ENCODE peak calls at places on chromosomes 4 and X, in six cellular contexts. D is CD8-positive, alpha-beta memory T cell; Q is Peyer's patch; Y is breast epithelium; P is brain microvascular endothelial cell; N is tibial nerve. W is an unnamed sample.

GRCh38 chr4:183276106-183276505 is 44.0 kb downstream of the CLDN22 start:
- DNase-seq in Q (no peak), P (no peak), Y (no peak), N (no peak), D (no peak), W (no peak)

GRCh38 chrX:662126-662525 is 31.5 kb downstream of the SHOX start:
- DNase-seq in N (peak; percentile 1), Q (no peak), D (no peak), Y (no peak), P (no peak), W (no peak)

GRCh38 chrX:7462110-7462509 is 314.2 kb upstream of the PUDP start:
- DNase-seq in Q (no peak), Y (no peak), D (no peak), P (no peak), N (no peak), W (no peak)

GRCh38 chr4:8515316-8516060 is 64.7 kb upstream of the GPR78 start:
- DNase-seq in P (peak; percentile 46), Q (no peak), D (no peak), Y (no peak), N (no peak), W (no peak)

GRCh38 chr4:36053931-36054330 is 190.4 kb downstream of the ARAP2 start:
- DNase-seq in P (no peak), D (no peak), N (no peak), Q (no peak), Y (no peak), W (no peak)

GRCh38 chr4:149164282-149164681 is 651.4 kb downstream of the IQCM start:
- DNase-seq in N (no peak), Y (no peak), Q (no peak), D (no peak), P (peak; percentile 83), W (no peak)

GRCh38 chrX:10173331-10173900 is 16.6 kb downstream of the CLCN4 start:
- DNase-seq in Q (no peak), N (no peak), D (no peak), P (peak; percentile 95), Y (peak; percentile 86), W (no peak)

GRCh38 chr4:80143305-80143679 is 54.0 kb upstream of the PRDM8 start:
- DNase-seq in N (no peak), D (no peak), Y (no peak), Q (no peak), P (no peak), W (no peak)

GRCh38 chr4:80171251-80171650 is 26.1 kb upstream of the PRDM8 start:
- DNase-seq in D (no peak), P (no peak), Y (no peak), N (no peak), Q (no peak), W (no peak)

GRCh38 chr4:87506974-87507701 is 22.0 kb downstream of the SPARCL1 start:
- DNase-seq in N (no peak), P (peak; percentile 27), Y (no peak), D (no peak), Q (no peak), W (no peak)

GRCh38 chrX:37578045-37578444 is 6.6 kb downstream of the LANCL3 start:
- DNase-seq in P (no peak), D (no peak), Y (no peak), N (no peak), Q (no peak), W (no peak)

GRCh38 chr4:1244081-1244977 is 4.6 kb downstream of the CTBP1 start:
- DNase-seq in N (peak; percentile 1), P (no peak), Y (no peak), Q (peak; percentile 62), D (no peak), W (peak; percentile 44)

GRCh38 chr4:134024251-134024650 is 177.3 kb downstream of the PABPC4L start:
- DNase-seq in D (no peak), Y (no peak), N (no peak), Q (no peak), P (no peak), W (no peak)

GRCh38 chrX:40012800-40013682 is 84.7 kb downstream of the BCOR start:
- DNase-seq in N (peak; percentile 51), Q (peak; percentile 87), P (peak; percentile 22), D (no peak), Y (peak; percentile 46), W (peak; percentile 70)

DNA sequence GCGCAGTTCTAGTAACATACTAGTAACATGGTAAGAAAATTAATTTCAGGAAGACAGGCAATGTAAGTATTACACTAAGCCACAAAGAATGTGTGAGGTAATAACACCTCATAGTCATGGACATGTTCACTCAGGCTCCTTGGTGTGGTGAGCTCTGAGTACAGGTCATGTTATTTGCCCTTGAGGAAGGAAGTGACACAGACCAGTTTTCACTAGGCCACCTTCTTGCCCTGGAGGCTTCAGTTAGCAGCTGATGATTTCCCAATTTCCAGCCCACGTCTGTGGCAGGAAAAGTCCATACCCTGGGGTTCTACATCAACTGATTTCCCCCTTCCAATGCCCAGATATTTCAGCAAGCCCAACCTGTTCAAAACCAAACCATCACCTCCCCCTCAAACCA is 6.7 kb downstream of the APOO start:
- DNase-seq in D (no peak), Y (peak; percentile 60), P (peak; percentile 47), Q (no peak), N (no peak), W (no peak)
- H3K27ac ChIP-seq in D (no peak overlapping the region), Y (peak overlapping the region; percentile 39), P (peak overlapping the region; percentile 44), Q (peak overlapping the region; percentile 58), N (peak overlapping the region; percentile 68), W (peak overlapping the region; percentile 81)

GRCh38 chr4:170671171-170671570 is 581.4 kb upstream of the AADAT start:
- DNase-seq in Q (no peak), P (no peak), Y (no peak), N (no peak), D (no peak), W (no peak)

GRCh38 chr4:170672571-170672970 is 582.8 kb upstream of the AADAT start:
- DNase-seq in Y (no peak), P (peak; percentile 51), D (no peak), Q (no peak), N (no peak), W (no peak)

GRCh38 chr4:170675568-170676262 is 586.0 kb upstream of the AADAT start:
- DNase-seq in Q (no peak), N (no peak), Y (no peak), D (no peak), P (peak; percentile 34), W (no peak)

DNA sequence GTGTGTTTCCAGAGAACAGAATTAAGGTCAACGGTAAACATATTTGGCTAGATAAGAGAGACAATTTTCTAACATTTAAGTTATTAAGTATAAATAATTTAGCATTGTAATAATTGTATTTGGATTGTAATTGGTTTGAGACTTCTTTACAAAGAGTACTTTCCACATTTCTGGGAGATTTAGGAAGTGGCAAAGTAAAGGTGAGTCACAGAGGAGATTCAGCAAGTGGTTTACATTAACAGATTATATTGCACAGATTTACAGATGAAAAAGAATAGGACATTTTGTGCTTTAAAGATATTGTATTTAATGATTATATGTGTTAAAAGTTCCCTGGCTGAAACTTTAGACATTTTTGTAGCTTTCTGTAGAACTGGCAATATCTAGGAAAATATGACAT is 584.4 kb upstream of the AADAT start:
- DNase-seq in D (no peak), Y (no peak), Q (no peak), N (no peak), P (no peak), W (no peak)
- H3K27ac ChIP-seq in D (no peak overlapping the region), Y (no peak overlapping the region), Q (no peak overlapping the region), N (no peak overlapping the region), P (no peak overlapping the region), W (no peak overlapping the region)

DNA sequence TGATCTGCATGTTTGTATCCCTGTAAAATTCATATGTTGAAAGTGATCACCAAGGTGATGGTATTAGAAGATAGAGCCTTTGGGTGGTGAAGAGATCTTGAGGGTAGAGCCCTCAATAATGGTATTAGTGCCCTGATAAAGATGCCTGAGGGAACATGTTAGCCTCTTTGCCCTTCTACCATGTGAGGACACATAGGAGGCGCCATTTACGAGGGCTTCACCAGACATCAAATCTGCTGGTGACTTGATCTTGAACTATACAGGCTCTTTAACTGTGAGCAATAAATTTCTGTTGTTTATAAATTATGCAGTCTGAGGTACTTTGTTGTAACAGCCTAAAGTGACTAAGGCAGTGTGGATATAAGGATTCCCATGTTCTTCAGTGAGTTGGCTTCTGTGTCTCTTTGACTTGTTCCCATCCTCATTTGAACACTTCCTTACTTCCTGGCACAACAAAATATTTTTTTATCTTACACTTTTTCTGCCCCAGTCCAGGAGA is 11.8 kb downstream of the MOB1B start:
- DNase-seq in Q (no peak), D (no peak), P (no peak), Y (no peak), N (no peak), W (no peak)
- H3K27ac ChIP-seq in Q (no peak overlapping the region), D (no peak overlapping the region), P (no peak overlapping the region), Y (no peak overlapping the region), N (no peak overlapping the region), W (no peak overlapping the region)

GRCh38 chr4:154958121-154958520 is 177.0 kb downstream of the RBM46 start:
- DNase-seq in N (no peak), D (no peak), P (no peak), Q (no peak), Y (no peak), W (no peak)
- H3K27ac ChIP-seq in N (no peak overlapping the region), D (no peak overlapping the region), P (no peak overlapping the region), Q (no peak overlapping the region), Y (no peak overlapping the region), W (peak overlapping the region; percentile 75)

GRCh38 chr4:74335341-74336019 is 27.2 kb downstream of the EPGN start:
- DNase-seq in D (no peak), Y (no peak), Q (no peak), P (no peak), N (no peak), W (no peak)

GRCh38 chr4:74339501-74339900 is 25.4 kb upstream of the EREG start:
- DNase-seq in D (no peak), Y (no peak), P (no peak), Q (no peak), N (no peak), W (no peak)

GRCh38 chr4:74344031-74344430 is 20.9 kb upstream of the EREG start:
- DNase-seq in Y (no peak), D (no peak), N (no peak), P (no peak), Q (no peak), W (no peak)

GRCh38 chr4:74334636-74335035 is 26.4 kb downstream of the EPGN start:
- DNase-seq in Y (no peak), P (no peak), Q (no peak), D (no peak), N (no peak), W (no peak)

DNA sequence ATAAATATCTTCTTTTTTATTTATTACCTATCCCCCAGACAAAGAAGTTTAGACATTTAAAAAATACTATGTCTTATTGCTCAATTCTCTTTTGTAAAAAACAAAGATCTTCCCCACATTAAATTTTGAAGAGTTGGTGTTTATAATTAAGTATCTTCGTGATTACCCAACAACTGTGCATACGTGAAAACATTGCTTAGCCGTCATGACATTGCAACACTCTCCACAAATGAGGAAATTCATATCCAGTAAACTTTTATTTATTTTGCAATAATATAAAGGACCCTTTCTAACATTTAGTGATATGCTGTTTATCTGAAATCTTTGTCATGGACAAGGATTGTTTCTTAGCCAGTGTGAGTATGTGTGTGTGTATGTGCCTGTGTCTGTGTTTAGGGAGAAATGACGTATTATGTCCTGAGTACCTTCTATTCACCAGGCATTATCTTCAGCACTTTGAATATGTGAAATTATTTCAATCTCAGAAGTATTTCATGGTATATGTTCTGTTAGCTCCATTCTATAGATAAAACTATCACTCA is 26.1 kb upstream of the EREG start:
- DNase-seq in N (no peak), Y (no peak), Q (no peak), D (no peak), P (no peak), W (no peak)
- H3K27ac ChIP-seq in N (no peak overlapping the region), Y (no peak overlapping the region), Q (no peak overlapping the region), D (no peak overlapping the region), P (no peak overlapping the region), W (no peak overlapping the region)

GRCh38 chrX:77446840-77447239 is 349 bp upstream of the FGF16 start:
- DNase-seq in P (no peak), Y (no peak), Q (no peak), N (no peak), D (no peak), W (no peak)
- H3K27ac ChIP-seq in P (no peak overlapping the region), Y (no peak overlapping the region), Q (no peak overlapping the region), N (no peak overlapping the region), D (no peak overlapping the region), W (no peak overlapping the region)